ENCODE peak calls at places on chromosomes 1 and 21, in eight cellular contexts. F is H1, E is A549, U is K562, R is HCT116, S is GM12878, N is endothelial cell of umbilical vein, B is HepG2. D is an unnamed sample.

GRCh38 chr1:67429528-67430357 is 459 bp downstream of the SERBP1 start:
- DNase-seq in E (no peak), S (no peak), F (no peak), B (no peak), R (no peak), U (peak; percentile 56), N (peak; percentile 48), D (peak; percentile 43)

GRCh38 chr1:150006881-150007401 is 3.6 kb downstream of the OTUD7B start:
- DNase-seq in E (no peak), R (no peak), B (no peak), N (no peak), F (no peak), U (peak; percentile 51), S (no peak), D (no peak)

GRCh38 chr1:47805826-47806450 is 191.2 kb downstream of the TRABD2B start:
- DNase-seq in N (no peak), R (no peak), U (no peak), F (no peak), E (no peak), B (no peak), S (no peak), D (no peak)

GRCh38 chr21:39159342-39160063 is 23.7 kb downstream of the PSMG1 start:
- DNase-seq in N (no peak), S (no peak), F (no peak), R (no peak), E (no peak), B (no peak), U (no peak), D (no peak)

GRCh38 chr1:46364612-46365011 is 24.0 kb downstream of the NSUN4 start:
- DNase-seq in S (no peak), B (no peak), N (no peak), F (no peak), E (no peak), U (no peak), R (no peak), D (no peak)

GRCh38 chr1:91559838-91560514 is 59.3 kb downstream of the CDC7 start:
- DNase-seq in F (no peak), B (no peak), N (no peak), U (no peak), R (no peak), S (no peak), E (no peak), D (no peak)

GRCh38 chr1:22327411-22327810 is 124.2 kb upstream of the ZBTB40 start:
- DNase-seq in E (no peak), S (no peak), U (no peak), R (no peak), F (no peak), N (no peak), B (no peak), D (no peak)

GRCh38 chr1:230310381-230311163 is 115.6 kb downstream of the PGBD5 start:
- DNase-seq in F (no peak), B (peak; percentile 60), E (peak; percentile 93), N (peak; percentile 68), U (peak; percentile 89), S (peak; percentile 11), R (peak; percentile 60), D (peak; percentile 71)

GRCh38 chr1:184514447-184514846 is 127.6 kb downstream of the C1orf21 start:
- DNase-seq in S (no peak), U (no peak), N (no peak), R (no peak), F (no peak), E (no peak), B (no peak), D (no peak)

GRCh38 chr1:150151291-150152181 is 1.8 kb downstream of the PLEKHO1 start:
- DNase-seq in S (no peak), N (no peak), E (no peak), B (no peak), U (no peak), F (no peak), R (no peak), D (peak; percentile 73)

GRCh38 chr1:87927391-87928073 is 598.9 kb downstream of the LMO4 start:
- DNase-seq in U (no peak), B (no peak), F (no peak), E (no peak), N (no peak), S (no peak), R (no peak), D (no peak)

GRCh38 chr1:77977989-77978292 is 931 bp downstream of the FUBP1 start:
- DNase-seq in U (no peak), N (no peak), F (no peak), S (no peak), E (no peak), R (no peak), B (no peak), D (no peak)

GRCh38 chr1:219771039-219771438 is 157.3 kb downstream of the SLC30A10 start:
- DNase-seq in S (no peak), B (peak; percentile 37), E (peak; percentile 18), U (no peak), R (peak; percentile 77), F (peak; percentile 19), N (no peak), D (no peak)

GRCh38 chr1:52919720-52920199 is 1.8 kb downstream of the ECHDC2 start:
- DNase-seq in U (no peak), S (no peak), N (no peak), F (no peak), B (no peak), E (no peak), R (no peak), D (no peak)

GRCh38 chr1:27981146-27981545 is 21.4 kb downstream of the XKR8 start:
- DNase-seq in R (no peak), N (no peak), U (no peak), F (no peak), E (no peak), S (no peak), B (no peak), D (no peak)

GRCh38 chr1:228334226-228334935 is 72.3 kb downstream of the TRIM11 start:
- DNase-seq in U (no peak), N (no peak), S (no peak), B (no peak), F (no peak), E (no peak), R (no peak), D (no peak)

GRCh38 chr1:186648606-186649005 is 31.6 kb downstream of the PTGS2 start:
- DNase-seq in R (no peak), B (no peak), E (no peak), F (no peak), S (no peak), N (no peak), U (no peak), D (no peak)

GRCh38 chr1:37890378-37891014 is 31.1 kb upstream of the MTF1 start:
- DNase-seq in R (peak; percentile 23), U (peak; percentile 67), E (peak; percentile 14), B (peak; percentile 75), S (peak; percentile 16), F (no peak), N (peak; percentile 54), D (peak; percentile 67)

GRCh38 chr1:209844695-209845404 is 17.1 kb downstream of the UTP25 start:
- DNase-seq in F (no peak), U (no peak), E (no peak), R (no peak), B (no peak), S (no peak), N (no peak), D (no peak)

DNA sequence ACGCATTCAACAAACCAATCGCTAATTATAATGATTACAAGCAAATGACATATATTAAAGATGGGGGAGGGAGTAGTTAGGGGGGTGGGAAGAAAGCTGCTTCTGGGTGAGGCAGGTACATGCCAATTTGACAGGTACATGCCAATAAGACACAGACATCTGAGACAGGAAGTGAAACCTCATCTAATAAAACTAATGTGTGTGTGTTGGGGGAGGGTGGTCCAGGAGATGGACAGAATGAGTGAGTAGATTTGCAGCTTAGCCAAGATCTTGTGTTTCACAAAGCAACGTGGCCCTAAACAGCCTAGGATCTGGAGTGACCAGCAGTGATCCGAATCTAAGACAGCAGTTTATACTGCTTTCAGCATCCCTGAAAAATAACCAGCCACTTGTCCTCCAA is 10.8 kb downstream of the CFAP45 start:
- DNase-seq in E (no peak), U (no peak), R (no peak), B (no peak), F (no peak), N (no peak), S (no peak), D (peak; percentile 19)
- H3K4me3 ChIP-seq in E (no peak overlapping the region), U (no peak overlapping the region), R (no peak overlapping the region), B (no peak overlapping the region), F (no peak overlapping the region), N (no peak overlapping the region), S (no peak overlapping the region), D (no peak overlapping the region)

DNA sequence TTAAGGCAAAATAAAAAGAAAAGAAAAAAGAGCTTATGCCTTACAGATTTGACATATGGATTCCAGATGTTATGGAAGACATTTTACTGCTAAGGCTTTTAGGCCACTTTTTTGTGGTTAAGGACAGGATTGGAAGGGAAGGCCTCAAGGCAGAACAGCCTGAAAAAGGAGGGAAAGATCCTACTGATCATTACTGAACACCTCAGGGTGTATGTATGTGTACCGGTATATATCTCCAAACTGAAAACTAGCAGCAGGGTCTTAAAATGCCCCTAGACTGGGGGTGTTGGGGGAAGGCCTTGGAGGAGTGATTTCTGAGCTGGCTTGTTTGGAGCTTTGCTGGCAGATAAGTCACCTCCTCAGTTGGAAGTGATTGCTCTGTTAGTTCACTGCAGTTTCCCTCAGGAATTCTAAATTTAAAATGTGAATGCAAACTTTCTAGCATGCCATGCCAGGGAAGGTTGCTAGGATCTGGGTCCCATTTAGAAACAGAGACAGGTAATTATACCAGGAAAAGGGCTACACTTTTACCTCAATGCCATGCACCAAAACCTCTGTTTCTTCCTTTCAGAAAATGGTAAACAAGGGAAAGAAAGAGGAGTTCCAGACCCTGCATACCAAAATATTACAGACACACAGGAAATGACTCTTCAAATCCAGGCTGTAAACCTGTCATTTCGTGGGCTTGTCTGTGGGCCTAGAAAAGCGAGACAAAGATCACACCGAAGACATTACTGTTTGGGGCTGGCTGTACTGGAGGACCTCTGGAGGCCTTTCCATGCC is 15.0 kb downstream of the C1orf52 start:
- DNase-seq in B (no peak), F (no peak), U (peak; percentile 67), R (no peak), S (no peak), N (no peak), E (no peak), D (peak; percentile 53)
- TF ChIP-seq MAX in B (no peak), F (no peak), U (no peak), R (no peak), S (no peak), N (no peak), E (no peak), D (no peak)

GRCh38 chr1:55611123-55611522 is 396.0 kb upstream of the USP24 start:
- DNase-seq in E (no peak), S (no peak), U (no peak), N (no peak), F (no peak), R (no peak), B (no peak), D (no peak)
- TF ChIP-seq CTCF in E (no peak), S (no peak), U (no peak), N (no peak), F (no peak), R (no peak), B (no peak), D (no peak)

DNA sequence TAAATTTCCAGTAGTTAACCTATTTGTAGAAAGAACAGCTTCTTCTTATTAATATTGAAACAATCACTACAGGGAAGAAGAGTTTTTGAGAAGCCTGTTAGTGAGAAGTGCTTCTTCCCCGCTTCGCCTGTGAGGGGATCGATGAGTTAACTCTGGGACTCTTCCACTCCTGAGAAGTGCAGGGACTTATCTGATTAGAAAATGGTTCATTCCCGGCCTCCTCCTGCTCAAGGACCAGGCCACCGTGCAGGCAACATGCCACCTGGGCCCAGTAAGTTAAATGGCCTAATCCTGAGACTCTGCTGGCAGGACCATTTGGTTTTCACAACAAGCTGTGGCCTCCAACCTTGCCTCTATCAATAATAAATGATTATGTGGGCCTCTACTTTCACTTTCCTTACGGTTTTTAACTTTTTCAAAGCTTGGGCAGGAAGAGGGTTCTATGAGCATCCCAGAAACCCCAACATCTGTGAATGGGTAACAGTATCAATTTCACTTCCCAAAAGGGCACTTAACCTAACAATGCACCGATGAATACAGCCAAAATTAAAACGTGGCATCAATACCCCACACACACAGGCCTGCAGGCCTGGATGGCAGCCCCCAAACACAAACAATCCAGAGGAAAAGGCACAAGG is 33.1 kb downstream of the SIPA1L2 start:
- DNase-seq in U (no peak), E (no peak), N (no peak), R (no peak), F (no peak), S (no peak), B (no peak), D (no peak)
- H3K4me3 ChIP-seq in U (no peak overlapping the region), E (no peak overlapping the region), N (no peak overlapping the region), R (no peak overlapping the region), F (no peak overlapping the region), S (no peak overlapping the region), B (no peak overlapping the region), D (no peak overlapping the region)

D was measured in NB4.